ENCODE peak calls at places on chromosomes 3 and 15, in ten cellular contexts. One of them, this sample, is unnamed.

GRCh38 chr3:2706144-2706835 is 403.9 kb downstream of the IL5RA start:
- DNase-seq in fibroblast of pulmonary artery: no peak
- DNase-seq in mesothelial cell of epicardium: no peak
- DNase-seq in OCI-LY7: no peak
- DNase-seq in cardiac muscle cell: no peak
- DNase-seq in endothelial cell: no peak
- DNase-seq in tibial artery: no peak
- DNase-seq in RWPE1: no peak
- DNase-seq in A549: no peak
- DNase-seq in Panc1: no peak
- DNase-seq in this sample: no peak

GRCh38 chr3:143831208-143831607 is 17.1 kb downstream of the SLC9A9 start:
- DNase-seq in fibroblast of pulmonary artery: peak
- DNase-seq in mesothelial cell of epicardium: no peak
- DNase-seq in OCI-LY7: no peak
- DNase-seq in cardiac muscle cell: peak
- DNase-seq in endothelial cell: no peak
- DNase-seq in tibial artery: no peak
- DNase-seq in RWPE1: no peak
- DNase-seq in A549: no peak
- DNase-seq in Panc1: no peak
- DNase-seq in this sample: no peak

GRCh38 chr3:120298996-120299395 is 14.0 kb upstream of the GPR156 start:
- DNase-seq in fibroblast of pulmonary artery: no peak
- DNase-seq in mesothelial cell of epicardium: no peak
- DNase-seq in OCI-LY7: no peak
- DNase-seq in cardiac muscle cell: no peak
- DNase-seq in endothelial cell: no peak
- DNase-seq in tibial artery: no peak
- DNase-seq in RWPE1: no peak
- DNase-seq in A549: no peak
- DNase-seq in Panc1: no peak
- DNase-seq in this sample: no peak

GRCh38 chr3:126903521-126903920 is 79.4 kb upstream of the PLXNA1 start:
- DNase-seq in fibroblast of pulmonary artery: no peak
- DNase-seq in mesothelial cell of epicardium: no peak
- DNase-seq in OCI-LY7: no peak
- DNase-seq in cardiac muscle cell: no peak
- DNase-seq in endothelial cell: no peak
- DNase-seq in tibial artery: no peak
- DNase-seq in RWPE1: no peak
- DNase-seq in A549: no peak
- DNase-seq in Panc1: no peak
- DNase-seq in this sample: no peak

GRCh38 chr3:98962951-98963350 is 61.5 kb upstream of the DCBLD2 start:
- DNase-seq in fibroblast of pulmonary artery: no peak
- DNase-seq in mesothelial cell of epicardium: no peak
- DNase-seq in OCI-LY7: no peak
- DNase-seq in cardiac muscle cell: no peak
- DNase-seq in endothelial cell: no peak
- DNase-seq in tibial artery: no peak
- DNase-seq in RWPE1: no peak
- DNase-seq in A549: no peak
- DNase-seq in Panc1: no peak
- DNase-seq in this sample: no peak

GRCh38 chr3:82883072-82883471 is 1121.6 kb upstream of the GBE1 start:
- DNase-seq in fibroblast of pulmonary artery: no peak
- DNase-seq in mesothelial cell of epicardium: no peak
- DNase-seq in OCI-LY7: no peak
- DNase-seq in cardiac muscle cell: no peak
- DNase-seq in endothelial cell: no peak
- DNase-seq in tibial artery: no peak
- DNase-seq in RWPE1: no peak
- DNase-seq in A549: no peak
- DNase-seq in Panc1: no peak
- DNase-seq in this sample: no peak

GRCh38 chr15:99909914-99910313 is 176.7 kb upstream of the LYSMD4 start:
- DNase-seq in fibroblast of pulmonary artery: no peak
- DNase-seq in mesothelial cell of epicardium: no peak
- DNase-seq in OCI-LY7: no peak
- DNase-seq in cardiac muscle cell: peak
- DNase-seq in endothelial cell: no peak
- DNase-seq in tibial artery: no peak
- DNase-seq in RWPE1: no peak
- DNase-seq in A549: no peak
- DNase-seq in Panc1: no peak
- DNase-seq in this sample: no peak

GRCh38 chr3:133827136-133827535 is 21.5 kb downstream of the SRPRB start:
- DNase-seq in fibroblast of pulmonary artery: no peak
- DNase-seq in mesothelial cell of epicardium: no peak
- DNase-seq in OCI-LY7: no peak
- DNase-seq in cardiac muscle cell: no peak
- DNase-seq in endothelial cell: no peak
- DNase-seq in tibial artery: no peak
- DNase-seq in RWPE1: no peak
- DNase-seq in A549: no peak
- DNase-seq in Panc1: no peak
- DNase-seq in this sample: no peak

GRCh38 chr15:89114974-89115373 is 26.7 kb downstream of the ABHD2 start:
- DNase-seq in fibroblast of pulmonary artery: peak
- DNase-seq in mesothelial cell of epicardium: no peak
- DNase-seq in OCI-LY7: no peak
- DNase-seq in cardiac muscle cell: peak
- DNase-seq in endothelial cell: no peak
- DNase-seq in tibial artery: peak
- DNase-seq in RWPE1: no peak
- DNase-seq in A549: no peak
- DNase-seq in Panc1: no peak
- DNase-seq in this sample: no peak

GRCh38 chr3:187208159-187208558 is 10.9 kb downstream of the RTP1 start:
- DNase-seq in fibroblast of pulmonary artery: peak
- DNase-seq in mesothelial cell of epicardium: no peak
- DNase-seq in OCI-LY7: no peak
- DNase-seq in cardiac muscle cell: peak
- DNase-seq in endothelial cell: no peak
- DNase-seq in tibial artery: no peak
- DNase-seq in RWPE1: peak
- DNase-seq in A549: no peak
- DNase-seq in Panc1: no peak
- DNase-seq in this sample: no peak

GRCh38 chr15:88440021-88440420 is 27.2 kb downstream of the MRPL46 start:
- DNase-seq in fibroblast of pulmonary artery: peak
- DNase-seq in mesothelial cell of epicardium: no peak
- DNase-seq in OCI-LY7: no peak
- DNase-seq in cardiac muscle cell: peak
- DNase-seq in endothelial cell: no peak
- DNase-seq in tibial artery: no peak
- DNase-seq in RWPE1: peak
- DNase-seq in A549: no peak
- DNase-seq in Panc1: no peak
- DNase-seq in this sample: no peak

GRCh38 chr3:72571638-72572114 is 276.6 kb downstream of the SHQ1 start:
- DNase-seq in fibroblast of pulmonary artery: no peak
- DNase-seq in mesothelial cell of epicardium: no peak
- DNase-seq in OCI-LY7: no peak
- DNase-seq in cardiac muscle cell: peak
- DNase-seq in endothelial cell: no peak
- DNase-seq in tibial artery: no peak
- DNase-seq in RWPE1: no peak
- DNase-seq in A549: no peak
- DNase-seq in Panc1: no peak
- DNase-seq in this sample: no peak

GRCh38 chr15:52678036-52678467 is 1.1 kb downstream of the ATOSA start:
- DNase-seq in fibroblast of pulmonary artery: peak
- DNase-seq in mesothelial cell of epicardium: peak
- DNase-seq in OCI-LY7: peak
- DNase-seq in cardiac muscle cell: peak
- DNase-seq in endothelial cell: peak
- DNase-seq in tibial artery: peak
- DNase-seq in RWPE1: peak
- DNase-seq in A549: peak
- DNase-seq in Panc1: peak
- DNase-seq in this sample: no peak

GRCh38 chr15:45689616-45690015 is 54.8 kb downstream of the SQOR start:
- DNase-seq in fibroblast of pulmonary artery: no peak
- DNase-seq in mesothelial cell of epicardium: no peak
- DNase-seq in OCI-LY7: no peak
- DNase-seq in cardiac muscle cell: no peak
- DNase-seq in endothelial cell: no peak
- DNase-seq in tibial artery: no peak
- DNase-seq in RWPE1: no peak
- DNase-seq in A549: no peak
- DNase-seq in Panc1: no peak
- DNase-seq in this sample: no peak

GRCh38 chr15:77495806-77496589 is 75.3 kb downstream of the HMG20A start:
- DNase-seq in fibroblast of pulmonary artery: peak
- DNase-seq in mesothelial cell of epicardium: peak
- DNase-seq in OCI-LY7: no peak
- DNase-seq in cardiac muscle cell: peak
- DNase-seq in endothelial cell: peak
- DNase-seq in tibial artery: no peak
- DNase-seq in RWPE1: no peak
- DNase-seq in A549: no peak
- DNase-seq in Panc1: no peak
- DNase-seq in this sample: no peak

GRCh38 chr3:14543446-14543845 is 3.3 kb upstream of the GRIP2 start:
- DNase-seq in fibroblast of pulmonary artery: no peak
- DNase-seq in mesothelial cell of epicardium: no peak
- DNase-seq in OCI-LY7: no peak
- DNase-seq in cardiac muscle cell: no peak
- DNase-seq in endothelial cell: no peak
- DNase-seq in tibial artery: no peak
- DNase-seq in RWPE1: no peak
- DNase-seq in A549: no peak
- DNase-seq in Panc1: no peak
- DNase-seq in this sample: no peak

GRCh38 chr3:77459926-77460325 is 420.0 kb downstream of the ROBO2 start:
- DNase-seq in fibroblast of pulmonary artery: no peak
- DNase-seq in mesothelial cell of epicardium: no peak
- DNase-seq in OCI-LY7: no peak
- DNase-seq in cardiac muscle cell: no peak
- DNase-seq in endothelial cell: no peak
- DNase-seq in tibial artery: no peak
- DNase-seq in RWPE1: no peak
- DNase-seq in A549: no peak
- DNase-seq in Panc1: no peak
- DNase-seq in this sample: no peak

GRCh38 chr3:173785004-173785403 is 387.5 kb downstream of the NLGN1 start:
- DNase-seq in fibroblast of pulmonary artery: no peak
- DNase-seq in mesothelial cell of epicardium: no peak
- DNase-seq in OCI-LY7: no peak
- DNase-seq in cardiac muscle cell: no peak
- DNase-seq in endothelial cell: no peak
- DNase-seq in tibial artery: no peak
- DNase-seq in RWPE1: no peak
- DNase-seq in A549: no peak
- DNase-seq in Panc1: no peak
- DNase-seq in this sample: no peak
- TF ChIP-seq CTCF in fibroblast of pulmonary artery: no peak
- TF ChIP-seq CTCF in mesothelial cell of epicardium: no peak
- TF ChIP-seq CTCF in OCI-LY7: no peak
- TF ChIP-seq CTCF in cardiac muscle cell: no peak
- TF ChIP-seq CTCF in endothelial cell: no peak
- TF ChIP-seq CTCF in tibial artery: no peak
- TF ChIP-seq CTCF in RWPE1: no peak
- TF ChIP-seq CTCF in A549: no peak
- TF ChIP-seq CTCF in Panc1: no peak
- TF ChIP-seq CTCF in this sample: no peak

GRCh38 chr15:33234019-33234418 is 39.5 kb upstream of the FMN1 start:
- DNase-seq in fibroblast of pulmonary artery: peak
- DNase-seq in mesothelial cell of epicardium: no peak
- DNase-seq in OCI-LY7: peak
- DNase-seq in cardiac muscle cell: peak
- DNase-seq in endothelial cell: peak
- DNase-seq in tibial artery: no peak
- DNase-seq in RWPE1: peak
- DNase-seq in A549: peak
- DNase-seq in Panc1: no peak
- DNase-seq in this sample: peak
- TF ChIP-seq CTCF in fibroblast of pulmonary artery: peak
- TF ChIP-seq CTCF in mesothelial cell of epicardium: peak
- TF ChIP-seq CTCF in OCI-LY7: peak
- TF ChIP-seq CTCF in cardiac muscle cell: peak
- TF ChIP-seq CTCF in endothelial cell: no peak
- TF ChIP-seq CTCF in tibial artery: peak
- TF ChIP-seq CTCF in RWPE1: peak
- TF ChIP-seq CTCF in A549: peak
- TF ChIP-seq CTCF in Panc1: peak
- TF ChIP-seq CTCF in this sample: peak

DNA sequence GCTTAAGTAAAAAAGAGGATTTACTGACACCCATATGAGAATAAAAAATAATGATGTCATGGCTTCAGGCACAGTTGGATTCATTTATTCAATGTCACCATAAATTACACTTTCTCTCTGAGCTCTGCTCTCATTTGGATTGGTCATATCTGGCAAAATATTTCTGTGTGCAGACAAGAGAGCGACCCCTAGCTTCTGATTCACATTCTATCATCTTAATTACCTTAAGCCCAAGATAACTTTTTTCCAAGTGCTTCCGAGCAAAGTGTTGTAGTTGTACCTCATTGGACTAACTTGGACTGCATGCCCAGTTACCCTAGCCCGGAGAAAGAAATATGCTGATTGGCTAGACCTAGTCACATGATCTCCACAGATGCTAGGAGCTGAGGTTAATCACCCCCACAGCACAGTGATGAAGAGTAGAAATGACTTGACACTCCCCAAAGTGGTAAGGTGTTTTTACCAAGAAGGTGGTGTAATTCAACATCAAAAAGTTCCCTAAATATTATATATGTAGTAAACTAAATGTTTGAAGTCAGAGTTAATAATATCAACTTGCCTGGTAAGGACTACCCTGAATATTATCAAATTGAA is 552.2 kb upstream of the SUCLG2 start:
- DNase-seq in fibroblast of pulmonary artery: no peak
- DNase-seq in mesothelial cell of epicardium: no peak
- DNase-seq in OCI-LY7: peak
- DNase-seq in cardiac muscle cell: no peak
- DNase-seq in endothelial cell: no peak
- DNase-seq in tibial artery: no peak
- DNase-seq in RWPE1: no peak
- DNase-seq in A549: no peak
- DNase-seq in Panc1: no peak
- DNase-seq in this sample: no peak
- TF ChIP-seq CTCF in fibroblast of pulmonary artery: no peak
- TF ChIP-seq CTCF in mesothelial cell of epicardium: no peak
- TF ChIP-seq CTCF in OCI-LY7: peak
- TF ChIP-seq CTCF in cardiac muscle cell: no peak
- TF ChIP-seq CTCF in endothelial cell: no peak
- TF ChIP-seq CTCF in tibial artery: no peak
- TF ChIP-seq CTCF in RWPE1: no peak
- TF ChIP-seq CTCF in A549: no peak
- TF ChIP-seq CTCF in Panc1: no peak
- TF ChIP-seq CTCF in this sample: no peak

DNA sequence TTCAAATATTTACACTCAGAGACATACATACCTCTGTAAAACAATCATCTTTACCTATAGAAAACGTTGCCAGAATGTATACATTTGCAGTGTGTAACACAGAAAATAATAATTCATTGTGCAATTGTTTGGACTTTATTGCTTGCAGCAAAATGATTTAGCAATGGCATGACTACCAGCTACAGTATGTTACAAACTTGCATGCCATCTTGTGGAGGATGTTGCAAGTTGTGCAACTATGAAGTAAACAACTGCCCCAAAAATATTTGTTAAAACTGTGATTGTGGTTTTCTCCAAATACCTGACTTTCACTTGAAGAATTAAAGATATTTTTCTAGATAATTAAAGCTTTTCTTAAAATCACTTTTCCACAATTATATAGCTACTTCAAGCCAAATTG is 27.1 kb upstream of the C3orf49 start:
- DNase-seq in fibroblast of pulmonary artery: peak
- DNase-seq in mesothelial cell of epicardium: no peak
- DNase-seq in OCI-LY7: no peak
- DNase-seq in cardiac muscle cell: peak
- DNase-seq in endothelial cell: no peak
- DNase-seq in tibial artery: no peak
- DNase-seq in RWPE1: peak
- DNase-seq in A549: no peak
- DNase-seq in Panc1: no peak
- DNase-seq in this sample: peak
- TF ChIP-seq CTCF in fibroblast of pulmonary artery: peak
- TF ChIP-seq CTCF in mesothelial cell of epicardium: no peak
- TF ChIP-seq CTCF in OCI-LY7: peak
- TF ChIP-seq CTCF in cardiac muscle cell: peak
- TF ChIP-seq CTCF in endothelial cell: no peak
- TF ChIP-seq CTCF in tibial artery: peak
- TF ChIP-seq CTCF in RWPE1: no peak
- TF ChIP-seq CTCF in A549: peak
- TF ChIP-seq CTCF in Panc1: peak
- TF ChIP-seq CTCF in this sample: peak

This sample was measured in AG09319.